ENCODE peak calls at places on chromosomes 1 and 21, in four cellular contexts. W is left lung; Y is foreskin keratinocyte; T is central memory CD4-positive, alpha-beta T cell. F is an unnamed sample.

GRCh38 chr1:79859212-79859948 is 852.9 kb upstream of the ADGRL4 start:
- DNase-seq in W (no peak), Y (peak; percentile 18), T (no peak), F (no peak)

GRCh38 chr21:14686466-14687276 is 140.6 kb upstream of the SAMSN1 start:
- DNase-seq in W (no peak), Y (no peak), T (no peak), F (no peak)

GRCh38 chr1:76867342-76868130 is at the start of gene ST6GALNAC5:
- DNase-seq in W (peak; percentile 66), Y (no peak), T (no peak), F (peak; percentile 54)

GRCh38 chr1:25694591-25695007 is 78.0 kb downstream of the MAN1C1 start:
- DNase-seq in W (no peak), Y (no peak), T (no peak), F (no peak)

GRCh38 chr1:225767591-225768540 is 9.8 kb upstream of the SRP9 start:
- DNase-seq in W (no peak), Y (peak; percentile 82), T (no peak), F (peak; percentile 80)

GRCh38 chr1:189859385-189859977 is 618.2 kb downstream of the BRINP3 start:
- DNase-seq in W (no peak), Y (no peak), T (no peak), F (no peak)

GRCh38 chr1:11645670-11646265 is 8.5 kb downstream of the FBXO2 start:
- DNase-seq in W (peak; percentile 94), Y (peak; percentile 8), T (peak; percentile 61), F (peak; percentile 88)

GRCh38 chr1:221022331-221022730 is 143.1 kb downstream of the HLX start:
- DNase-seq in W (no peak), Y (no peak), T (no peak), F (no peak)

GRCh38 chr1:226787071-226787470 is 48.0 kb upstream of the ITPKB start:
- DNase-seq in W (no peak), Y (no peak), T (no peak), F (no peak)

GRCh38 chr1:118217073-118217620 is 32.1 kb upstream of the SPAG17 start:
- DNase-seq in W (no peak), Y (no peak), T (no peak), F (no peak)

GRCh38 chr21:26572668-26573381 is at the start of gene CYYR1:
- DNase-seq in W (peak; percentile 86), Y (no peak), T (no peak), F (no peak)

GRCh38 chr1:209544098-209544497 is 39.4 kb upstream of the CAMK1G start:
- DNase-seq in W (no peak), Y (no peak), T (no peak), F (no peak)

GRCh38 chr21:44456207-44456914 is 1.1 kb downstream of the LRRC3 start:
- DNase-seq in W (peak; percentile 80), Y (no peak), T (no peak), F (no peak)

GRCh38 chr21:45295576-45296365 is 8.1 kb upstream of the POFUT2 start:
- DNase-seq in W (no peak), Y (no peak), T (no peak), F (no peak)